ENCODE peak calls at places on chromosomes 13 and 19, in eight cellular contexts. B is heart right ventricle; X is HTR-8/SVneo; E is NB4; J is G401; Z is neural crest cell; P is stimulated activated CD4-positive, alpha-beta T cell treated with anti-CD3 and anti-CD28 coated beads, Interleukin-4, amount 100 ng/mL, for 4 hours; N is adrenal gland. L is an unnamed sample.

GRCh38 chr19:16327911-16328823 is 3.5 kb downstream of the KLF2 start:
- DNase-seq in B (peak; percentile 78), X (no peak), E (peak; percentile 99), J (peak; percentile 23), Z (no peak), P (peak; percentile 35), N (peak; percentile 81), L (peak; percentile 31)

GRCh38 chr13:109517516-109517915 is 268.9 kb downstream of the IRS2 start:
- DNase-seq in B (no peak), X (no peak), E (no peak), J (no peak), Z (no peak), P (no peak), N (no peak), L (no peak)

GRCh38 chr13:29693297-29693945 is 97.9 kb upstream of the SLC7A1 start:
- DNase-seq in B (no peak), X (no peak), E (no peak), J (peak; percentile 12), Z (no peak), P (no peak), N (no peak), L (peak; percentile 86)

GRCh38 chr13:79631260-79631659 is 150.3 kb downstream of the NDFIP2 start:
- DNase-seq in B (peak; percentile 7), X (peak; percentile 39), E (peak; percentile 6), J (peak; percentile 62), Z (no peak), P (no peak), N (peak; percentile 50), L (peak; percentile 72)

GRCh38 chr19:7478173-7478842 is 10.5 kb downstream of the PEX11G start:
- DNase-seq in B (no peak), X (no peak), E (no peak), J (no peak), Z (no peak), P (no peak), N (peak; percentile 50), L (no peak)

GRCh38 chr19:2059422-2060201 is 8.6 kb upstream of the MKNK2 start:
- DNase-seq in B (no peak), X (no peak), E (peak; percentile 25), J (no peak), Z (peak; percentile 30), P (no peak), N (peak; percentile 92), L (peak; percentile 66)

GRCh38 chr13:73751290-73751689 is 382.9 kb downstream of the KLF12 start:
- DNase-seq in B (no peak), X (no peak), E (no peak), J (no peak), Z (no peak), P (no peak), N (no peak), L (no peak)

GRCh38 chr13:33634526-33635111 is 183.3 kb upstream of the RFC3 start:
- DNase-seq in B (no peak), X (no peak), E (no peak), J (peak; percentile 19), Z (peak; percentile 17), P (no peak), N (no peak), L (no peak)

GRCh38 chr19:33304760-33305647 is 2.7 kb upstream of the CEBPA start:
- DNase-seq in B (no peak), X (no peak), E (peak; percentile 45), J (no peak), Z (no peak), P (no peak), N (no peak), L (no peak)

GRCh38 chr13:90402613-90403012 is 944.9 kb upstream of the MIR17HG start:
- DNase-seq in B (no peak), X (no peak), E (no peak), J (no peak), Z (no peak), P (no peak), N (no peak), L (no peak)

GRCh38 chr13:109157275-109157674 is 527.9 kb downstream of the MYO16 start:
- DNase-seq in B (no peak), X (no peak), E (no peak), J (no peak), Z (no peak), P (no peak), N (no peak), L (no peak)

GRCh38 chr19:6947745-6948144 is 60.4 kb downstream of the ADGRE1 start:
- DNase-seq in B (no peak), X (peak; percentile 83), E (peak; percentile 69), J (no peak), Z (no peak), P (peak; percentile 34), N (no peak), L (no peak)

GRCh38 chr13:31891472-31891871 is 140.1 kb upstream of the FRY start:
- DNase-seq in B (no peak), X (no peak), E (no peak), J (no peak), Z (no peak), P (no peak), N (no peak), L (no peak)

GRCh38 chr19:2546128-2547032 is 70.5 kb downstream of the GADD45B start:
- DNase-seq in B (peak; percentile 84), X (no peak), E (peak; percentile 85), J (peak; percentile 55), Z (peak; percentile 77), P (no peak), N (peak; percentile 88), L (peak; percentile 45)

GRCh38 chr13:113297370-113297871 is 382 bp downstream of the LAMP1 start:
- DNase-seq in B (no peak), X (no peak), E (peak; percentile 72), J (peak; percentile 13), Z (no peak), P (peak; percentile 37), N (peak; percentile 45), L (no peak)

GRCh38 chr19:31834070-31834469 is 484.8 kb upstream of the TSHZ3 start:
- DNase-seq in B (no peak), X (no peak), E (no peak), J (no peak), Z (no peak), P (no peak), N (no peak), L (no peak)

GRCh38 chr19:51713319-51714285 is 10.2 kb downstream of the HAS1 start:
- DNase-seq in B (no peak), X (no peak), E (no peak), J (no peak), Z (no peak), P (no peak), N (no peak), L (no peak)

L was measured in prostate gland.